ENCODE peak calls at places on chromosomes 3 and 15, in seven cellular contexts. One of them, this sample, is unnamed.

GRCh38 chr15:72175186-72176044 is 22.2 kb downstream of the GRAMD2A start:
- DNase-seq in spleen: peak
- DNase-seq in tibial artery: no peak
- DNase-seq in ovary: no peak
- DNase-seq in cardiac muscle cell: no peak
- DNase-seq in bronchial epithelial cell: no peak
- DNase-seq in IMR-90: no peak
- DNase-seq in this sample: no peak

GRCh38 chr15:60212536-60212935 is 185.2 kb downstream of the ANXA2 start:
- DNase-seq in spleen: no peak
- DNase-seq in tibial artery: no peak
- DNase-seq in ovary: no peak
- DNase-seq in cardiac muscle cell: peak
- DNase-seq in bronchial epithelial cell: peak
- DNase-seq in IMR-90: no peak
- DNase-seq in this sample: no peak

GRCh38 chr3:126406389-126407296 is 11.9 kb downstream of the CFAP100 start:
- DNase-seq in spleen: peak
- DNase-seq in tibial artery: no peak
- DNase-seq in ovary: no peak
- DNase-seq in cardiac muscle cell: no peak
- DNase-seq in bronchial epithelial cell: no peak
- DNase-seq in IMR-90: no peak
- DNase-seq in this sample: no peak

GRCh38 chr15:36177590-36178281 is 401.7 kb upstream of the CDIN1 start:
- DNase-seq in spleen: no peak
- DNase-seq in tibial artery: no peak
- DNase-seq in ovary: no peak
- DNase-seq in cardiac muscle cell: no peak
- DNase-seq in bronchial epithelial cell: peak
- DNase-seq in IMR-90: peak
- DNase-seq in this sample: no peak

GRCh38 chr3:30289324-30289723 is 317.1 kb upstream of the TGFBR2 start:
- DNase-seq in spleen: no peak
- DNase-seq in tibial artery: no peak
- DNase-seq in ovary: no peak
- DNase-seq in cardiac muscle cell: peak
- DNase-seq in bronchial epithelial cell: peak
- DNase-seq in IMR-90: no peak
- DNase-seq in this sample: no peak

GRCh38 chr15:46921906-46922305 is 795.4 kb upstream of the SEMA6D start:
- DNase-seq in spleen: no peak
- DNase-seq in tibial artery: no peak
- DNase-seq in ovary: no peak
- DNase-seq in cardiac muscle cell: no peak
- DNase-seq in bronchial epithelial cell: no peak
- DNase-seq in IMR-90: no peak
- DNase-seq in this sample: no peak

GRCh38 chr15:98876461-98877369 is 130.9 kb downstream of the PGPEP1L start:
- DNase-seq in spleen: no peak
- DNase-seq in tibial artery: no peak
- DNase-seq in ovary: no peak
- DNase-seq in cardiac muscle cell: no peak
- DNase-seq in bronchial epithelial cell: no peak
- DNase-seq in IMR-90: peak
- DNase-seq in this sample: no peak

GRCh38 chr3:139528281-139528680 is 11.3 kb downstream of the RBP1 start:
- DNase-seq in spleen: no peak
- DNase-seq in tibial artery: no peak
- DNase-seq in ovary: no peak
- DNase-seq in cardiac muscle cell: no peak
- DNase-seq in bronchial epithelial cell: no peak
- DNase-seq in IMR-90: no peak
- DNase-seq in this sample: no peak

GRCh38 chr3:121786485-121786884 is 36.9 kb upstream of the GOLGB1 start:
- DNase-seq in spleen: no peak
- DNase-seq in tibial artery: no peak
- DNase-seq in ovary: no peak
- DNase-seq in cardiac muscle cell: peak
- DNase-seq in bronchial epithelial cell: no peak
- DNase-seq in IMR-90: peak
- DNase-seq in this sample: no peak

GRCh38 chr3:116388867-116389385 is 56.4 kb downstream of the LSAMP start:
- DNase-seq in spleen: no peak
- DNase-seq in tibial artery: no peak
- DNase-seq in ovary: no peak
- DNase-seq in cardiac muscle cell: no peak
- DNase-seq in bronchial epithelial cell: no peak
- DNase-seq in IMR-90: no peak
- DNase-seq in this sample: no peak

GRCh38 chr3:159340877-159341500 is 539.1 kb downstream of the MFSD1 start:
- DNase-seq in spleen: no peak
- DNase-seq in tibial artery: no peak
- DNase-seq in ovary: no peak
- DNase-seq in cardiac muscle cell: peak
- DNase-seq in bronchial epithelial cell: no peak
- DNase-seq in IMR-90: no peak
- DNase-seq in this sample: no peak

GRCh38 chr15:65373163-65373651 is 4.6 kb downstream of the IGDCC3 start:
- DNase-seq in spleen: peak
- DNase-seq in tibial artery: no peak
- DNase-seq in ovary: no peak
- DNase-seq in cardiac muscle cell: no peak
- DNase-seq in bronchial epithelial cell: no peak
- DNase-seq in IMR-90: no peak
- DNase-seq in this sample: no peak

GRCh38 chr15:67521770-67522568 is 1.0 kb downstream of the C15orf61 start:
- DNase-seq in spleen: no peak
- DNase-seq in tibial artery: no peak
- DNase-seq in ovary: no peak
- DNase-seq in cardiac muscle cell: peak
- DNase-seq in bronchial epithelial cell: peak
- DNase-seq in IMR-90: peak
- DNase-seq in this sample: no peak

GRCh38 chr3:161851941-161852566 is 355.4 kb downstream of the OTOL1 start:
- DNase-seq in spleen: no peak
- DNase-seq in tibial artery: peak
- DNase-seq in ovary: no peak
- DNase-seq in cardiac muscle cell: peak
- DNase-seq in bronchial epithelial cell: peak
- DNase-seq in IMR-90: peak
- DNase-seq in this sample: peak

GRCh38 chr3:3798641-3799113 is 554 bp upstream of the LRRN1 start:
- DNase-seq in spleen: peak
- DNase-seq in tibial artery: no peak
- DNase-seq in ovary: peak
- DNase-seq in cardiac muscle cell: no peak
- DNase-seq in bronchial epithelial cell: no peak
- DNase-seq in IMR-90: no peak
- DNase-seq in this sample: peak

GRCh38 chr15:99616129-99616528 is 50.3 kb downstream of the MEF2A start:
- DNase-seq in spleen: no peak
- DNase-seq in tibial artery: no peak
- DNase-seq in ovary: no peak
- DNase-seq in cardiac muscle cell: no peak
- DNase-seq in bronchial epithelial cell: no peak
- DNase-seq in IMR-90: no peak
- DNase-seq in this sample: no peak

GRCh38 chr3:149662240-149662887 is 4.5 kb upstream of the WWTR1 start:
- DNase-seq in spleen: no peak
- DNase-seq in tibial artery: no peak
- DNase-seq in ovary: no peak
- DNase-seq in cardiac muscle cell: no peak
- DNase-seq in bronchial epithelial cell: peak
- DNase-seq in IMR-90: peak
- DNase-seq in this sample: no peak

GRCh38 chr3:113695818-113696645 is at the start of gene USF3:
- DNase-seq in spleen: peak
- DNase-seq in tibial artery: peak
- DNase-seq in ovary: peak
- DNase-seq in cardiac muscle cell: peak
- DNase-seq in bronchial epithelial cell: peak
- DNase-seq in IMR-90: peak
- DNase-seq in this sample: peak

GRCh38 chr3:113696658-113697191 is 283 bp upstream of the USF3 start:
- DNase-seq in spleen: peak
- DNase-seq in tibial artery: peak
- DNase-seq in ovary: peak
- DNase-seq in cardiac muscle cell: peak
- DNase-seq in bronchial epithelial cell: peak
- DNase-seq in IMR-90: peak
- DNase-seq in this sample: peak

GRCh38 chr3:113697192-113698090 is 999 bp upstream of the USF3 start:
- DNase-seq in spleen: peak
- DNase-seq in tibial artery: no peak
- DNase-seq in ovary: peak
- DNase-seq in cardiac muscle cell: peak
- DNase-seq in bronchial epithelial cell: peak
- DNase-seq in IMR-90: peak
- DNase-seq in this sample: no peak

GRCh38 chr3:113698213-113698742 is 1.8 kb upstream of the USF3 start:
- DNase-seq in spleen: no peak
- DNase-seq in tibial artery: no peak
- DNase-seq in ovary: no peak
- DNase-seq in cardiac muscle cell: no peak
- DNase-seq in bronchial epithelial cell: no peak
- DNase-seq in IMR-90: no peak
- DNase-seq in this sample: no peak

DNA sequence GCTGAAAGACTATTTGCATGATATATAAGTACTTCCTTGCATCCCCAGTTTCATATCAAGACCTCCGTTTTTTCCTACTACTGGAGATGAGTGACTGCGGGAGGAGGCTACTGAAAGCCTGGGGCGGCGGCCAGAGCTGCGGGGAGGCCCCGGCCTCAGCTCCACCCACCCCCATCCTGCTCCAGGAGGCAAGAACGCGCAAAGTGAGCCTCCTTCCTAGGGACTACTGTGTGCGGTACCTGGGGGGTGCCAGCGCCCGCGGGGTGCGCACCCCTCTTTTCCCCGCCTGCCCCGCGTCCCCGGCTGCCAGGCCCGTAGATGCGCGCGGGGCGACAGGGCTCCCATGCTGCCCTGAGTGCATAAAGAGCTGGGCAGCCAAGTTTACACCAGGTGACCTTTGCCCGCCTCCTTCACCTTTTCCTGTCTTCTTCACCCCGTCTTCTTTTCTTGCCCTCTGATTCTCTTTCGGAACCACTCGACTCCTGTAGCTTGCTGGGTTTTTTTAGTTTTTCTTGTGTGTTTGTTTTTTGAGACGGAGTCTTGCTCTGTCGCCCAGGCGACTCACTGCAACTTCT is 2.5 kb upstream of the USF3 start:
- DNase-seq in spleen: peak
- DNase-seq in tibial artery: no peak
- DNase-seq in ovary: peak
- DNase-seq in cardiac muscle cell: peak
- DNase-seq in bronchial epithelial cell: peak
- DNase-seq in IMR-90: peak
- DNase-seq in this sample: no peak
- H3K4me3 ChIP-seq in spleen: peak
- H3K4me3 ChIP-seq in tibial artery: peak
- H3K4me3 ChIP-seq in ovary: peak
- H3K4me3 ChIP-seq in cardiac muscle cell: no peak
- H3K4me3 ChIP-seq in bronchial epithelial cell: peak
- H3K4me3 ChIP-seq in IMR-90: peak
- H3K4me3 ChIP-seq in this sample: no peak

GRCh38 chr3:130779031-130779430 is 32.4 kb upstream of the PIK3R4 start:
- DNase-seq in spleen: no peak
- DNase-seq in tibial artery: no peak
- DNase-seq in ovary: no peak
- DNase-seq in cardiac muscle cell: no peak
- DNase-seq in bronchial epithelial cell: no peak
- DNase-seq in IMR-90: no peak
- DNase-seq in this sample: no peak

GRCh38 chr3:130770637-130771036 is 24.0 kb upstream of the PIK3R4 start:
- DNase-seq in spleen: no peak
- DNase-seq in tibial artery: no peak
- DNase-seq in ovary: no peak
- DNase-seq in cardiac muscle cell: no peak
- DNase-seq in bronchial epithelial cell: no peak
- DNase-seq in IMR-90: no peak
- DNase-seq in this sample: no peak

GRCh38 chr3:130772124-130772523 is 25.5 kb upstream of the PIK3R4 start:
- DNase-seq in spleen: no peak
- DNase-seq in tibial artery: no peak
- DNase-seq in ovary: no peak
- DNase-seq in cardiac muscle cell: no peak
- DNase-seq in bronchial epithelial cell: no peak
- DNase-seq in IMR-90: no peak
- DNase-seq in this sample: no peak

GRCh38 chr3:130773371-130773770 is 26.7 kb upstream of the PIK3R4 start:
- DNase-seq in spleen: no peak
- DNase-seq in tibial artery: no peak
- DNase-seq in ovary: no peak
- DNase-seq in cardiac muscle cell: peak
- DNase-seq in bronchial epithelial cell: no peak
- DNase-seq in IMR-90: no peak
- DNase-seq in this sample: no peak
- H3K4me3 ChIP-seq in spleen: no peak
- H3K4me3 ChIP-seq in tibial artery: no peak
- H3K4me3 ChIP-seq in ovary: no peak
- H3K4me3 ChIP-seq in cardiac muscle cell: no peak
- H3K4me3 ChIP-seq in bronchial epithelial cell: no peak
- H3K4me3 ChIP-seq in IMR-90: no peak
- H3K4me3 ChIP-seq in this sample: no peak

DNA sequence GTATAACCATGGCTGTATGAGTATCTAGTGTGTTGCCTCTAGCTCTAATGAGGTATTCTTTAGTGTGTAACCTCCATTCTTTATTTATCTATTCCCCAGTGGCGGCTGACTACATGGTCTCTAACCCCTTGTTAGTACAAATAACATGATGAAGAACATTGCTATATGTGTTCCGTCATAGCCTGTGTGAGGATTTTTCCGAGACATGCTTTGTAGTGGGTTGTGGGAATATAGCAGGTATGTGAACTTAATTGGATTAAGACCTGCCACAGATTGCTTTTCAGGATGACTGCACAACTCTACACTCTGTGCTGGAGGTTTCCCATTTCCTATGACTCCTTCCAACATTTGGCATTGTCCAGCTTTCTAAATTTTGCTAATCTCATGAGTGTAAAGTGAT is 563.4 kb downstream of the ROBO1 start:
- DNase-seq in spleen: no peak
- DNase-seq in tibial artery: no peak
- DNase-seq in ovary: no peak
- DNase-seq in cardiac muscle cell: no peak
- DNase-seq in bronchial epithelial cell: no peak
- DNase-seq in IMR-90: no peak
- DNase-seq in this sample: no peak
- H3K4me3 ChIP-seq in spleen: no peak
- H3K4me3 ChIP-seq in tibial artery: no peak
- H3K4me3 ChIP-seq in ovary: no peak
- H3K4me3 ChIP-seq in cardiac muscle cell: no peak
- H3K4me3 ChIP-seq in bronchial epithelial cell: no peak
- H3K4me3 ChIP-seq in IMR-90: no peak
- H3K4me3 ChIP-seq in this sample: no peak

DNA sequence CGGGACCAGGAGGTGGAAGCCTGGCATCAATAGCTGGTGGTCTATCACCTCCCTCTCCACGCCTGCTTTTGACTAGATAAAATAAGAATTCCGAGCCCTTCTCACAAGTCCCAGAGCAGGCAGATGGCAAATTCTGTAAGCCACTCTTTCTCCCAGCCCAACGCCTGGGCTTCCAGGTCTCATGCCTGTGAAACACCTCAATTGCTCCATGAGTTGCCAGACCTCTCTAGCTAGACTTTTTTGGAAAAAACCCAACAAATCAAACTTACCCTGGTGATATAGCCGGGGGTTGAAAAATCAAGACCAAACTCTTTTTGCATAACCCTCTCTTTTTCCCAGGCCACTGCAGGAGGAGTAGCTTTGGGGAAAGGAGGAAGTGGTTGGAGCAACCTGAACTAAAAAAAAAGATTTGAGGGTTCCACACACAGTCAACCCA is 7.0 kb downstream of the BHLHE40 start:
- DNase-seq in spleen: no peak
- DNase-seq in tibial artery: no peak
- DNase-seq in ovary: no peak
- DNase-seq in cardiac muscle cell: peak
- DNase-seq in bronchial epithelial cell: peak
- DNase-seq in IMR-90: peak
- DNase-seq in this sample: no peak
- H3K4me3 ChIP-seq in spleen: peak
- H3K4me3 ChIP-seq in tibial artery: peak
- H3K4me3 ChIP-seq in ovary: peak
- H3K4me3 ChIP-seq in cardiac muscle cell: peak
- H3K4me3 ChIP-seq in bronchial epithelial cell: no peak
- H3K4me3 ChIP-seq in IMR-90: peak
- H3K4me3 ChIP-seq in this sample: peak